ENCODE peak calls at places on chromosomes 6 and 20, in four cellular contexts. P is K562, B is HEK293T, T is HepG2. Q is an unnamed sample.

GRCh38 chr6:128368213-128369000 is 152.0 kb downstream of the PTPRK start:
- DNase-seq in P (no peak), B (no peak), T (no peak), Q (no peak)

GRCh38 chr20:18815194-18815942 is 1.8 kb downstream of the SCP2D1 start:
- DNase-seq in P (no peak), B (no peak), T (no peak), Q (no peak)

GRCh38 chr6:13709698-13710551 is 1.7 kb downstream of the RANBP9 start:
- DNase-seq in P (peak; percentile 82), B (no peak), T (peak; percentile 54), Q (no peak)

GRCh38 chr20:47354710-47355488 is 1.6 kb downstream of the ZMYND8 start:
- DNase-seq in P (no peak), B (no peak), T (peak; percentile 70), Q (no peak)

GRCh38 chr6:16694789-16695188 is 66.5 kb downstream of the ATXN1 start:
- DNase-seq in P (no peak), B (no peak), T (no peak), Q (no peak)

GRCh38 chr6:155328539-155329459 is 14.5 kb upstream of the TFB1M start:
- DNase-seq in P (no peak), B (no peak), T (peak; percentile 100), Q (no peak)

GRCh38 chr6:43716099-43716498 is 28.5 kb upstream of the MRPS18A start:
- DNase-seq in P (no peak), B (no peak), T (no peak), Q (no peak)

GRCh38 chr6:72464246-72464645 is 157.6 kb upstream of the KCNQ5 start:
- DNase-seq in P (no peak), B (no peak), T (no peak), Q (no peak)

GRCh38 chr6:125906158-125906998 is 50.2 kb upstream of the HINT3 start:
- DNase-seq in P (peak; percentile 70), B (peak; percentile 73), T (peak; percentile 58), Q (peak; percentile 80)

GRCh38 chr6:3410385-3411360 is 46.2 kb downstream of the SLC22A23 start:
- DNase-seq in P (peak; percentile 78), B (peak; percentile 79), T (peak; percentile 95), Q (peak; percentile 88)

GRCh38 chr20:44051661-44052000 is 135.4 kb downstream of the JPH2 start:
- DNase-seq in P (no peak), B (no peak), T (no peak), Q (no peak)

GRCh38 chr6:70312165-70312564 is 9.3 kb upstream of the COL9A1 start:
- DNase-seq in P (no peak), B (no peak), T (peak; percentile 25), Q (no peak)

GRCh38 chr6:106658469-106658868 is 29.1 kb downstream of the QRSL1 start:
- DNase-seq in P (no peak), B (no peak), T (no peak), Q (no peak)

GRCh38 chr6:116398366-116399005 is 27.7 kb downstream of the DSE start:
- DNase-seq in P (no peak), B (no peak), T (no peak), Q (no peak)

GRCh38 chr6:111870054-111870750 is 3.0 kb downstream of the FYN start:
- DNase-seq in P (peak; percentile 42), B (no peak), T (peak; percentile 15), Q (no peak)

GRCh38 chr6:15505463-15505918 is 157.3 kb downstream of the DTNBP1 start:
- DNase-seq in P (no peak), B (no peak), T (no peak), Q (no peak)

GRCh38 chr6:163564536-163564935 is 150.0 kb downstream of the QKI start:
- DNase-seq in P (no peak), B (no peak), T (no peak), Q (no peak)

GRCh38 chr20:45833883-45834796 is 541 bp downstream of the SNX21 start:
- DNase-seq in P (peak; percentile 50), B (peak; percentile 73), T (peak; percentile 47), Q (peak; percentile 87)

GRCh38 chr6:87393026-87393622 is 14.6 kb upstream of the CFAP206 start:
- DNase-seq in P (peak; percentile 42), B (peak; percentile 42), T (peak; percentile 59), Q (no peak)

GRCh38 chr20:40683894-40684268 is 5.2 kb downstream of the MAFB start:
- DNase-seq in P (no peak), B (no peak), T (no peak), Q (no peak)

GRCh38 chr6:6811151-6812002 is 222.9 kb downstream of the LY86 start:
- DNase-seq in P (no peak), B (no peak), T (peak; percentile 73), Q (peak; percentile 21)

GRCh38 chr6:136729832-136730231 is 62.4 kb downstream of the MAP3K5 start:
- DNase-seq in P (no peak), B (no peak), T (no peak), Q (no peak)

GRCh38 chr20:62808211-62808865 is 3.7 kb downstream of the OGFR start:
- DNase-seq in P (peak; percentile 81), B (peak; percentile 78), T (peak; percentile 66), Q (peak; percentile 88)

GRCh38 chr6:15312500-15312899 is 66.6 kb downstream of the JARID2 start:
- DNase-seq in P (no peak), B (no peak), T (no peak), Q (no peak)

GRCh38 chr6:169117663-169118062 is 136.0 kb downstream of the THBS2 start:
- DNase-seq in P (no peak), B (no peak), T (no peak), Q (no peak)

GRCh38 chr20:35307666-35308653 is 15.7 kb upstream of the FAM83C start:
- DNase-seq in P (no peak), B (no peak), T (no peak), Q (no peak)

GRCh38 chr6:31037692-31038091 is 27.4 kb downstream of the MUC22 start:
- DNase-seq in P (no peak), B (no peak), T (no peak), Q (no peak)

GRCh38 chr6:111683749-111684267 is 78.1 kb upstream of the TRAF3IP2 start:
- DNase-seq in P (no peak), B (no peak), T (no peak), Q (no peak)

GRCh38 chr6:44829811-44830210 is 442.3 kb downstream of the CDC5L start:
- DNase-seq in P (no peak), B (no peak), T (no peak), Q (no peak)

GRCh38 chr20:19860742-19861141 is 102.7 kb downstream of the RIN2 start:
- DNase-seq in P (no peak), B (no peak), T (no peak), Q (no peak)
- TF ChIP-seq ELF4 in P (no peak), B (no peak), T (no peak), Q (no peak)

GRCh38 chr6:139765825-139766285 is 391.4 kb upstream of the CITED2 start:
- DNase-seq in P (peak; percentile 69), B (no peak), T (peak; percentile 70), Q (no peak)

GRCh38 chr6:139763468-139764214 is 389.2 kb upstream of the CITED2 start:
- DNase-seq in P (no peak), B (no peak), T (no peak), Q (no peak)

GRCh38 chr6:139762587-139763031 is 388.2 kb upstream of the CITED2 start:
- DNase-seq in P (no peak), B (no peak), T (no peak), Q (no peak)

GRCh38 chr6:139766796-139767195 is 392.3 kb upstream of the CITED2 start:
- DNase-seq in P (no peak), B (no peak), T (no peak), Q (no peak)

GRCh38 chr6:139764498-139764986 is 390.1 kb upstream of the CITED2 start:
- DNase-seq in P (peak; percentile 65), B (no peak), T (peak; percentile 66), Q (no peak)
- TF ChIP-seq ELF4 in P (no peak), B (no peak), T (no peak), Q (no peak)

GRCh38 chr6:121896363-121896762 is 460.9 kb downstream of the GJA1 start:
- DNase-seq in P (no peak), B (no peak), T (no peak), Q (no peak)
- TF ChIP-seq ELF4 in P (no peak), B (no peak), T (no peak), Q (no peak)

DNA sequence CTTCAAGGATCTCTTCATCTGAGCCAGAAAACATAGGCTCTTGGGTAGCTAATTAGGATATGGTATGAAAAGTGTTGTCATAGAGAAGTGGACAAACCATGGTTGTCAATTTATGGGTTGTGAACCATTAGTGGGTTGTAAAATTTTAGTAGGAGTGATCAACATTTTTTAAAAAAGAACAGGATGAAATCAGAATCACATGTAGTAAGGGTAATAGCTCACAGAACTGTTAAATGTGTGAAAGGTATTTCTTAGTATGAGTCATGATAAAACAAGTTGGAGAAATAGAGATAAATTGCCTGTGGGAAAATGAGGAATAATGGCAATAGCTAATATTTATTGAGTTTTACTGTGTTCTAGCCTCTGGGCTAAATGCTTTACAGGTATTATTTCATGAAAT is 113.4 kb downstream of the MAP3K4 start:
- DNase-seq in P (no peak), B (no peak), T (no peak), Q (no peak)
- TF ChIP-seq ELF4 in P (no peak), B (no peak), T (no peak), Q (no peak)

DNA sequence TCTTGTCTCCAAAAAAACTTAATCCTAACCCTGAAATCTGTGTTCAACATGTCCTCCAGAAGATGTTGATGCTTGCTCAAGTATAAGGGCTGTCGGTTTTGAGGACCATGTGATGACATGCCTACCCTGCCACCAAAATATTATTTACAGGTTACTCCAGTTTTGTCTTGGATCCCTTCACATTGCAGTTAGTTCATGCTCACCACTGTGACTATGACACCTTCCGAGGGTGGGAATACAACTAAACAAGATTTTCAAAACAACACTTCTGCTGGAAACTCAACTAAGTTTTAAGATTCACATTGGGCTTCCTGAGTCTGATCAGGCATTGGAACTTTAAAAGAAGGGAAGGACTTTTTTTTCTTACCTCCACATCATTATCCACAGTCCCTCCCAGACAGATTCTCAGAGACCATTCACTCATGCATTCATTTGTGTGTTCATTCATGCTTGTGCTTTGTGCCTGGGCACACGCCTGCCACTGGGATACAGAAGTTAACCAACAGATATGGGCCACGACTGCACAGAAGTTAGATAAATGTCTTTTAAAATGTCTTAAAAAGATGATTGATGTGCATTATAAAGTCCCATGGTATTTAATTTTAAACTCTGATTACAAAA is 118.7 kb upstream of the GJE1 start:
- DNase-seq in P (no peak), B (no peak), T (no peak), Q (no peak)
- TF ChIP-seq ELF4 in P (no peak), B (no peak), T (no peak), Q (no peak)

GRCh38 chr6:90402831-90403192 is 106.2 kb upstream of the BACH2 start:
- DNase-seq in P (no peak), B (no peak), T (no peak), Q (no peak)

GRCh38 chr6:90401933-90402830 is 105.5 kb upstream of the BACH2 start:
- DNase-seq in P (no peak), B (no peak), T (no peak), Q (no peak)

GRCh38 chr6:90397047-90397446 is 100.4 kb upstream of the BACH2 start:
- DNase-seq in P (peak; percentile 41), B (no peak), T (no peak), Q (no peak)

GRCh38 chr6:90399970-90400369 is 103.3 kb upstream of the BACH2 start:
- DNase-seq in P (no peak), B (no peak), T (no peak), Q (no peak)

GRCh38 chr6:90397929-90398674 is 101.5 kb upstream of the BACH2 start:
- DNase-seq in P (peak; percentile 41), B (no peak), T (no peak), Q (no peak)
- TF ChIP-seq ELF4 in P (no peak), B (no peak), T (no peak), Q (no peak)

Q was measured in WTC11.